ENCODE peak calls at places on chromosomes 6 and 20, in seven cellular contexts. D is lower leg skin; V is left ventricle myocardium inferior; K is fibroblast of the aortic adventitia; X is activated CD4-positive, alpha-beta T cell treated with anti-CD3 and anti-CD28 coated beads, Interleukin-2, amount 50 U/mL, for 4 hours; A is ureter; I is naive thymus-derived CD4-positive, alpha-beta T cell. R is an unnamed sample.

GRCh38 chr6:15682965-15683822 is 20.4 kb upstream of the DTNBP1 start:
- DNase-seq in V (no peak), I (no peak), D (no peak), X (no peak), K (no peak), A (no peak), R (no peak)

GRCh38 chr6:36615018-36615761 is 21.0 kb downstream of the SRSF3 start:
- DNase-seq in K (peak; percentile 81), X (peak; percentile 30), D (peak; percentile 86), V (no peak), I (no peak), A (no peak), R (peak; percentile 79)

GRCh38 chr6:113879186-113880096 is 22.3 kb downstream of the MARCKS start:
- DNase-seq in D (no peak), X (no peak), I (no peak), A (peak; percentile 58), V (no peak), K (peak; percentile 86), R (peak; percentile 32)

GRCh38 chr6:53647437-53648094 is 18.0 kb downstream of the KLHL31 start:
- DNase-seq in X (peak; percentile 2), A (no peak), I (peak; percentile 27), V (no peak), D (no peak), K (no peak), R (no peak)

GRCh38 chr20:38104283-38104682 is 60.8 kb downstream of the TGM2 start:
- DNase-seq in A (no peak), X (no peak), I (no peak), D (no peak), V (no peak), K (no peak), R (no peak)

GRCh38 chr6:73516712-73517489 is 3.9 kb downstream of the EEF1A1 start:
- DNase-seq in D (no peak), A (peak; percentile 15), V (no peak), K (peak; percentile 49), X (no peak), I (no peak), R (no peak)

GRCh38 chr6:27503436-27504030 is 30.6 kb upstream of the ZNF184 start:
- DNase-seq in D (peak; percentile 92), X (peak; percentile 75), I (peak; percentile 74), K (peak; percentile 86), A (peak; percentile 63), V (peak; percentile 47), R (no peak)

GRCh38 chr20:43925215-43925614 is 10.6 kb downstream of the TOX2 start:
- DNase-seq in A (no peak), K (no peak), I (peak; percentile 42), V (no peak), D (no peak), X (peak; percentile 76), R (no peak)

GRCh38 chr6:155309150-155309549 is 5.1 kb downstream of the TFB1M start:
- DNase-seq in K (no peak), D (no peak), V (no peak), I (no peak), X (no peak), A (no peak), R (no peak)

GRCh38 chr6:78746457-78746856 is 120.9 kb upstream of the IRAK1BP1 start:
- DNase-seq in X (no peak), V (no peak), A (no peak), I (no peak), D (no peak), K (peak; percentile 86), R (no peak)

R was measured in gastrocnemius medialis.